ENCODE peak calls at places on chromosomes 16 and 17, in four cellular contexts. R is uterus, J is Right ventricle myocardium superior, T is HTR-8/SVneo. F is an unnamed sample.

GRCh38 chr16:75301804-75302203 is 50.4 kb upstream of the BCAR1 start:
- DNase-seq in R (no peak), J (no peak), T (no peak), F (no peak)

GRCh38 chr17:44842748-44843147 is 4.9 kb upstream of the HIGD1B start:
- DNase-seq in R (no peak), J (no peak), T (no peak), F (peak; percentile 37)

GRCh38 chr16:30774367-30775130 is 12.4 kb downstream of the RNF40 start:
- DNase-seq in R (no peak), J (no peak), T (no peak), F (no peak)

GRCh38 chr17:39225308-39225973 is at the start of gene STAC2:
- DNase-seq in R (no peak), J (no peak), T (no peak), F (no peak)

GRCh38 chr16:67917140-67917851 is 14.4 kb downstream of the CTRL start:
- DNase-seq in R (no peak), J (peak; percentile 72), T (no peak), F (no peak)

GRCh38 chr16:62711797-62712196 is 675.6 kb upstream of the CDH8 start:
- DNase-seq in R (no peak), J (no peak), T (no peak), F (no peak)

GRCh38 chr17:73585583-73585982 is 58.7 kb downstream of the SDK2 start:
- DNase-seq in R (no peak), J (no peak), T (no peak), F (no peak)

GRCh38 chr17:38567350-38567749 is 38.4 kb downstream of the SRCIN1 start:
- DNase-seq in R (no peak), J (no peak), T (no peak), F (no peak)

GRCh38 chr17:19426631-19427030 is 15.6 kb downstream of the RNF112 start:
- DNase-seq in R (no peak), J (no peak), T (no peak), F (no peak)

GRCh38 chr16:57175896-57176295 is 9.9 kb downstream of the PSME3IP1 start:
- DNase-seq in R (no peak), J (no peak), T (no peak), F (no peak)

GRCh38 chr17:82361885-82362633 is 3.0 kb downstream of the TEX19 start:
- DNase-seq in R (no peak), J (no peak), T (no peak), F (no peak)

GRCh38 chr17:66673668-66674276 is 161.1 kb upstream of the CACNG5 start:
- DNase-seq in R (peak; percentile 49), J (no peak), T (peak; percentile 80), F (peak; percentile 79)

GRCh38 chr16:31250782-31251384 is 8.9 kb upstream of the ITGAM start:
- DNase-seq in R (no peak), J (no peak), T (no peak), F (no peak)

GRCh38 chr16:13684819-13685218 is 235.1 kb upstream of the ERCC4 start:
- DNase-seq in R (no peak), J (no peak), T (no peak), F (no peak)

F was measured in SJCRH30.